ENCODE peak calls at places on chromosomes 16 and 17, in six cellular contexts. O is adrenal gland; N is naive thymus-derived CD4-positive, alpha-beta T cell; A is DND-41; Z is transverse colon; F is HCT116. D is an unnamed sample.

GRCh38 chr17:58331815-58332719 is 3.5 kb upstream of the TSPOAP1 start:
- DNase-seq in O (peak), N (peak), A (peak), Z (peak), F (no peak), D (no peak)

GRCh38 chr16:15498427-15499175 is 64.2 kb downstream of the BMERB1 start:
- DNase-seq in O (no peak), N (no peak), A (no peak), Z (no peak), F (no peak), D (no peak)

GRCh38 chr16:65845466-65846209 is 520.9 kb upstream of the CDH5 start:
- DNase-seq in O (no peak), N (no peak), A (no peak), Z (no peak), F (no peak), D (peak)

GRCh38 chr16:24653725-24654124 is 75.7 kb upstream of the TNRC6A start:
- DNase-seq in O (no peak), N (no peak), A (no peak), Z (no peak), F (no peak), D (no peak)

GRCh38 chr17:72150632-72151460 is 30.0 kb downstream of the SOX9 start:
- DNase-seq in O (no peak), N (no peak), A (no peak), Z (no peak), F (no peak), D (no peak)

GRCh38 chr17:77899494-77899893 is 59.0 kb upstream of the TNRC6C start:
- DNase-seq in O (no peak), N (no peak), A (no peak), Z (no peak), F (no peak), D (no peak)

GRCh38 chr17:15963670-15964110 is 18.8 kb downstream of the ADORA2B start:
- DNase-seq in O (no peak), N (no peak), A (no peak), Z (no peak), F (peak), D (peak)

GRCh38 chr16:20624882-20625807 is 49.0 kb upstream of the ACSM2B start:
- DNase-seq in O (no peak), N (no peak), A (no peak), Z (no peak), F (no peak), D (no peak)

GRCh38 chr17:70905796-70906195 is 736.5 kb downstream of the KCNJ2 start:
- DNase-seq in O (peak), N (no peak), A (no peak), Z (no peak), F (peak), D (no peak)

GRCh38 chr16:1645914-1646525 is 32.1 kb upstream of the JPT2 start:
- DNase-seq in O (no peak), N (no peak), A (no peak), Z (no peak), F (no peak), D (no peak)

GRCh38 chr17:16991349-16992009 is 19.6 kb upstream of the TNFRSF13B start:
- DNase-seq in O (peak), N (peak), A (peak), Z (peak), F (peak), D (peak)

GRCh38 chr17:27547301-27547683 is 83.7 kb upstream of the LGALS9 start:
- DNase-seq in O (no peak), N (no peak), A (no peak), Z (no peak), F (no peak), D (no peak)

GRCh38 chr17:27858621-27859305 is 34.4 kb downstream of the LYRM9 start:
- DNase-seq in O (no peak), N (no peak), A (no peak), Z (no peak), F (no peak), D (no peak)

GRCh38 chr17:57393368-57393767 is 137.0 kb downstream of the MSI2 start:
- DNase-seq in O (no peak), N (no peak), A (no peak), Z (no peak), F (no peak), D (no peak)

GRCh38 chr17:75325827-75326586 is 36.8 kb upstream of the SLC25A19 start:
- DNase-seq in O (no peak), N (no peak), A (no peak), Z (no peak), F (no peak), D (no peak)

GRCh38 chr17:79183221-79184158 is 108.9 kb downstream of the ENGASE start:
- DNase-seq in O (no peak), N (no peak), A (no peak), Z (no peak), F (no peak), D (no peak)

GRCh38 chr16:87681990-87682570 is 79.8 kb downstream of the JPH3 start:
- DNase-seq in O (no peak), N (no peak), A (no peak), Z (no peak), F (peak), D (no peak)

GRCh38 chr16:86031141-86031678 is 132.2 kb downstream of the IRF8 start:
- DNase-seq in O (no peak), N (no peak), A (no peak), Z (peak), F (no peak), D (no peak)

GRCh38 chr17:68457168-68457538 is at the start of gene WIPI1:
- DNase-seq in O (peak), N (no peak), A (no peak), Z (peak), F (no peak), D (peak)

GRCh38 chr16:47851026-47851610 is 304.7 kb downstream of the ABCC12 start:
- DNase-seq in O (no peak), N (no peak), A (no peak), Z (no peak), F (no peak), D (no peak)

GRCh38 chr17:8210761-8211458 is 535 bp upstream of the AURKB start:
- DNase-seq in O (peak), N (no peak), A (no peak), Z (no peak), F (no peak), D (peak)

GRCh38 chr17:60463157-60463820 is 41.0 kb downstream of the CHCT1 start:
- DNase-seq in O (no peak), N (no peak), A (no peak), Z (no peak), F (no peak), D (no peak)

GRCh38 chr16:89037261-89038152 is 56.1 kb upstream of the ACSF3 start:
- DNase-seq in O (peak), N (no peak), A (peak), Z (no peak), F (no peak), D (no peak)

GRCh38 chr16:1258906-1259759 is 3.3 kb downstream of the TPSD1 start:
- DNase-seq in O (no peak), N (no peak), A (no peak), Z (no peak), F (no peak), D (no peak)

GRCh38 chr16:88608076-88608475 is 30.3 kb upstream of the IL17C start:
- DNase-seq in O (no peak), N (no peak), A (no peak), Z (no peak), F (no peak), D (no peak)

GRCh38 chr17:5730373-5730772 is 146.1 kb upstream of the NLRP1 start:
- DNase-seq in O (no peak), N (no peak), A (no peak), Z (no peak), F (no peak), D (no peak)

GRCh38 chr16:2176047-2176446 is 20.4 kb downstream of the CASKIN1 start:
- DNase-seq in O (no peak), N (no peak), A (no peak), Z (no peak), F (no peak), D (no peak)

GRCh38 chr16:76816475-76816874 is 374.5 kb upstream of the MON1B start:
- DNase-seq in O (no peak), N (no peak), A (no peak), Z (no peak), F (no peak), D (no peak)

GRCh38 chr17:61400058-61400785 is 579 bp downstream of the TBX2 start:
- DNase-seq in O (no peak), N (no peak), A (no peak), Z (no peak), F (no peak), D (no peak)

GRCh38 chr16:6104423-6104822 is 1006.8 kb upstream of the EEF2KMT start:
- DNase-seq in O (no peak), N (no peak), A (no peak), Z (no peak), F (no peak), D (no peak)

GRCh38 chr16:86480444-86480843 is 29.9 kb upstream of the FOXF1 start:
- DNase-seq in O (no peak), N (no peak), A (no peak), Z (no peak), F (no peak), D (no peak)

GRCh38 chr16:84340305-84341040 is 27.9 kb upstream of the ATP2C2 start:
- DNase-seq in O (no peak), N (no peak), A (no peak), Z (peak), F (no peak), D (no peak)

GRCh38 chr16:79064259-79064658 is 536.3 kb downstream of the MAF start:
- DNase-seq in O (no peak), N (no peak), A (no peak), Z (no peak), F (no peak), D (no peak)

GRCh38 chr16:48559462-48560211 is 50.3 kb downstream of the N4BP1 start:
- DNase-seq in O (no peak), N (no peak), A (no peak), Z (no peak), F (no peak), D (no peak)

GRCh38 chr16:25151996-25152395 is 40.5 kb downstream of the LCMT1 start:
- DNase-seq in O (no peak), N (no peak), A (no peak), Z (no peak), F (peak), D (peak)

GRCh38 chr17:32693135-32693897 is 183.6 kb downstream of the MYO1D start:
- DNase-seq in O (no peak), N (no peak), A (no peak), Z (no peak), F (no peak), D (no peak)
- H3K4me3 ChIP-seq in O (no peak), N (no peak), A (no peak), Z (no peak), F (no peak), D (no peak)

GRCh38 chr17:19454074-19454473 is 43.0 kb downstream of the RNF112 start:
- DNase-seq in O (no peak), N (no peak), A (no peak), Z (no peak), F (no peak), D (no peak)
- H3K27ac ChIP-seq in O (no peak), N (no peak), A (no peak), Z (no peak), F (no peak), D (no peak)

GRCh38 chr16:74999208-74999682 is 421 bp downstream of the ZNRF1 start:
- DNase-seq in O (peak), N (peak), A (peak), Z (peak), F (no peak), D (peak)

GRCh38 chr16:75002474-75002873 is 3.6 kb downstream of the ZNRF1 start:
- DNase-seq in O (no peak), N (no peak), A (no peak), Z (no peak), F (no peak), D (no peak)

GRCh38 chr16:74998481-74999207 is at the start of gene ZNRF1:
- DNase-seq in O (peak), N (peak), A (peak), Z (peak), F (peak), D (peak)

GRCh38 chr16:74999683-75000480 is 1.1 kb downstream of the ZNRF1 start:
- DNase-seq in O (peak), N (peak), A (peak), Z (peak), F (no peak), D (peak)

GRCh38 chr16:75000481-75001081 is 1.8 kb downstream of the ZNRF1 start:
- DNase-seq in O (no peak), N (no peak), A (peak), Z (no peak), F (no peak), D (peak)
- H3K4me3 ChIP-seq in O (no peak), N (no peak), A (peak), Z (peak), F (peak), D (peak)

GRCh38 chr17:48052956-48053757 is 5.0 kb downstream of the NFE2L1 start:
- DNase-seq in O (peak), N (no peak), A (no peak), Z (peak), F (no peak), D (no peak)

GRCh38 chr17:48051706-48052486 is 3.7 kb downstream of the NFE2L1 start:
- DNase-seq in O (peak), N (no peak), A (no peak), Z (peak), F (no peak), D (peak)

GRCh38 chr17:48054238-48055185 is 6.4 kb downstream of the NFE2L1 start:
- DNase-seq in O (peak), N (no peak), A (no peak), Z (peak), F (no peak), D (no peak)

GRCh38 chr17:48055531-48056245 is 7.5 kb downstream of the NFE2L1 start:
- DNase-seq in O (no peak), N (no peak), A (peak), Z (no peak), F (peak), D (no peak)

DNA sequence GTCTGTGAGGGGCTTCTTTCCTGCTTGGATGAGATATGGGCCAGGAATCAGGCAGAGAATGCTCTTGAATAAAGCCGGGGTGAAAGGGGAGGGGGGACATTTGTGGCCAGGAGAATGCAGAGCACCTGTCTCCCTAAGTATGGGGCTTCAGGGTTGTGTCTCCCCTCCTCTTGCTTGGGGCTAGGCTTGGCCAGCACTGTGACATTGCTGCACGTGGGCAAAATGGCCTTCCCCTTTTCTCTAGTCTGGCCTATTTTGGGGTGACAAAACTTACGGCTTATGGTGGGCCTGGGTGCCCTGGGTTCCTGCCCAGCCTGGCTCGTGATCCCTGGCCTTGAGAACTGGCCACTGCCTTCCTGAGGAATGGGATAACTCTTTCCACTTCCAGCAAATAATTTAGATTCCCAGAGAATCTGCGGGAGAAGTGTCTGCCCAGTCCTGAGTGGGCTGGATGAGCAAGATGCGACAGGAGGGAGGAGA is 5.6 kb downstream of the NFE2L1 start:
- DNase-seq in O (no peak), N (no peak), A (no peak), Z (no peak), F (no peak), D (no peak)
- H3K27ac ChIP-seq in O (peak), N (no peak), A (no peak), Z (peak), F (no peak), D (no peak)

DNA sequence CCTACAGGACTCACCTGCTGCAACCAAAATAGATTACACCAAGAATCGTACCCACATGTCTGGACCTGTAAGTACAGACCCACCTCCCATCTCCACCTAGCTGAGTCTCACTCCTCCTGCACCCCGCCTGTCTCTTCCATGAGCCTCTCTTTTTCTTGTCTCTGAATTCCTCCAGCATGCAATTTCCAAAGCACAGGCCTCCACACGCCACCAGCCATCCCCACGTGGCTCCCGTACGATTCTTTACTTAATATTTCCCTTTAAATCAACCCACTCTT is 1.2 kb downstream of the RPH3AL start:
- DNase-seq in O (no peak), N (no peak), A (no peak), Z (no peak), F (no peak), D (no peak)
- H3K4me3 ChIP-seq in O (no peak), N (no peak), A (no peak), Z (no peak), F (no peak), D (no peak)

GRCh38 chr17:47324224-47325020 is 667 bp downstream of the EFCAB13 start:
- DNase-seq in O (peak), N (peak), A (peak), Z (peak), F (no peak), D (peak)
- H3K27ac ChIP-seq in O (peak), N (peak), A (peak), Z (peak), F (no peak), D (peak)

GRCh38 chr16:67430504-67431076 is 331 bp upstream of the HSD11B2 start:
- DNase-seq in O (no peak), N (no peak), A (peak), Z (peak), F (no peak), D (no peak)

GRCh38 chr16:67432491-67432890 is 1.6 kb downstream of the HSD11B2 start:
- DNase-seq in O (no peak), N (no peak), A (no peak), Z (no peak), F (no peak), D (no peak)

GRCh38 chr16:67433131-67433719 is 2.3 kb downstream of the HSD11B2 start:
- DNase-seq in O (no peak), N (no peak), A (no peak), Z (no peak), F (no peak), D (no peak)

GRCh38 chr16:67431077-67431804 is at the start of gene HSD11B2:
- DNase-seq in O (peak), N (no peak), A (no peak), Z (no peak), F (peak), D (no peak)

DNA sequence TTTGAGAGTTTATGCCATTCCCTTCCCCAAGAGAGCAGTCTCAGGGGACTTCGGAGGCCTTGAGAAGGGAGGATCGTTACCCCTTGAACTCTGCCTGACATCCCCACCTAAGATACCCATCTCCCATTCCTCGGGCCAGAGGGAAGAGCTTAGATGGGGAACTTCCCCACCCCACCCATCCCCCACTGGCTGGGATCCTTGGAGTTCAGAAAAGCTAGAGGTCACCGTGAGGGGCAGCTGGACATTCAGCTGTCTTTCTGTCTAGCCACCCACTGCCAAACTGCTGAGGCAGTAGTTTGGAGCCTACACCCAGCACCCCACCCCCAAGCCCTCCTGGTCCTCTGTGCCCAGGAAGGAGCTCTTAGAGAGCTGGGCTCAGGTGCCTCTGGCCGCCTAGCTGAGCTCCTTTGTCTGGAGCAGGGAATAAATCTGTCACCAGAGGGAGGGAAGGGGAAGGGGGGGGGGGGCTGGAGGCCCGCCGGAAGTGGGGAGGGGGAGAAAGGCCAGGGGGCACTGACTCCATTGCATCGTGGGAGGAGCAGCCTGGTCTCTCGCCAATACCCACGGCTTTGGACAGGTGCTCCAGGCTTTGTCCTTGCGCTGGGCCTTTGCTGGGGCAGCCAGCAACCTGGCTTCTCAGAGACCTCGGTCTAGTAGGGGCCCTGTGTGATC is 1.0 kb downstream of the HSD11B2 start:
- DNase-seq in O (no peak), N (no peak), A (no peak), Z (no peak), F (no peak), D (no peak)
- H3K4me3 ChIP-seq in O (no peak), N (no peak), A (no peak), Z (peak), F (peak), D (no peak)

GRCh38 chr16:28975158-28975603 is 603 bp downstream of the SPNS1 start:
- DNase-seq in O (no peak), N (no peak), A (no peak), Z (no peak), F (no peak), D (no peak)
- H3K27ac ChIP-seq in O (no peak), N (peak), A (peak), Z (peak), F (peak), D (peak)